ENCODE peak calls at places on chromosomes 1 and 21, in four cellular contexts. One of them, this sample, is unnamed.

GRCh38 chr1:64963466-64963865 is 2.9 kb downstream of the JAK1 start:
- DNase-seq in breast epithelium: no peak
- DNase-seq in MM.1S: no peak
- DNase-seq in Panc1: no peak
- DNase-seq in this sample: no peak

GRCh38 chr1:234980224-234980656 is 148.4 kb downstream of the TOMM20 start:
- DNase-seq in breast epithelium: no peak
- DNase-seq in MM.1S: no peak
- DNase-seq in Panc1: no peak
- DNase-seq in this sample: no peak

GRCh38 chr1:64366821-64367220 is 103.1 kb upstream of the CACHD1 start:
- DNase-seq in breast epithelium: no peak
- DNase-seq in MM.1S: no peak
- DNase-seq in Panc1: no peak
- DNase-seq in this sample: no peak

GRCh38 chr1:115184260-115184950 is 95.1 kb upstream of the TSPAN2 start:
- DNase-seq in Panc1: no peak
- DNase-seq in MM.1S: no peak
- DNase-seq in breast epithelium: no peak
- DNase-seq in this sample: no peak

GRCh38 chr21:36321325-36322082 is 1.5 kb downstream of the MORC3 start:
- DNase-seq in breast epithelium: no peak
- DNase-seq in Panc1: no peak
- DNase-seq in MM.1S: no peak
- DNase-seq in this sample: no peak

GRCh38 chr1:62493656-62494055 is 56.8 kb downstream of the USP1 start:
- DNase-seq in breast epithelium: no peak
- DNase-seq in MM.1S: no peak
- DNase-seq in Panc1: no peak
- DNase-seq in this sample: no peak

GRCh38 chr1:7780976-7781375 is 3.1 kb upstream of the PER3 start:
- DNase-seq in breast epithelium: no peak
- DNase-seq in Panc1: no peak
- DNase-seq in MM.1S: no peak
- DNase-seq in this sample: no peak

GRCh38 chr1:118933051-118933781 is 54.9 kb downstream of the TBX15 start:
- DNase-seq in breast epithelium: no peak
- DNase-seq in MM.1S: no peak
- DNase-seq in Panc1: no peak
- DNase-seq in this sample: no peak

GRCh38 chr1:200960948-200961340 is 62.6 kb downstream of the KIF21B start:
- DNase-seq in MM.1S: no peak
- DNase-seq in Panc1: no peak
- DNase-seq in breast epithelium: no peak
- DNase-seq in this sample: no peak

GRCh38 chr1:68185743-68186142 is 46.6 kb downstream of the WLS start:
- DNase-seq in breast epithelium: no peak
- DNase-seq in Panc1: no peak
- DNase-seq in MM.1S: no peak
- DNase-seq in this sample: no peak

GRCh38 chr1:50232271-50232670 is 123.6 kb downstream of the ELAVL4 start:
- DNase-seq in breast epithelium: no peak
- DNase-seq in Panc1: no peak
- DNase-seq in MM.1S: no peak
- DNase-seq in this sample: no peak

GRCh38 chr1:39699419-39699818 is 8.2 kb upstream of the HPCAL4 start:
- DNase-seq in MM.1S: no peak
- DNase-seq in Panc1: no peak
- DNase-seq in breast epithelium: no peak
- DNase-seq in this sample: no peak

GRCh38 chr1:26913754-26914619 is at the start of gene NR0B2:
- DNase-seq in MM.1S: no peak
- DNase-seq in breast epithelium: no peak
- DNase-seq in Panc1: no peak
- DNase-seq in this sample: no peak
- H3K4me3 ChIP-seq in MM.1S: no peak
- H3K4me3 ChIP-seq in breast epithelium: no peak
- H3K4me3 ChIP-seq in Panc1: peak
- H3K4me3 ChIP-seq in this sample: no peak

DNA sequence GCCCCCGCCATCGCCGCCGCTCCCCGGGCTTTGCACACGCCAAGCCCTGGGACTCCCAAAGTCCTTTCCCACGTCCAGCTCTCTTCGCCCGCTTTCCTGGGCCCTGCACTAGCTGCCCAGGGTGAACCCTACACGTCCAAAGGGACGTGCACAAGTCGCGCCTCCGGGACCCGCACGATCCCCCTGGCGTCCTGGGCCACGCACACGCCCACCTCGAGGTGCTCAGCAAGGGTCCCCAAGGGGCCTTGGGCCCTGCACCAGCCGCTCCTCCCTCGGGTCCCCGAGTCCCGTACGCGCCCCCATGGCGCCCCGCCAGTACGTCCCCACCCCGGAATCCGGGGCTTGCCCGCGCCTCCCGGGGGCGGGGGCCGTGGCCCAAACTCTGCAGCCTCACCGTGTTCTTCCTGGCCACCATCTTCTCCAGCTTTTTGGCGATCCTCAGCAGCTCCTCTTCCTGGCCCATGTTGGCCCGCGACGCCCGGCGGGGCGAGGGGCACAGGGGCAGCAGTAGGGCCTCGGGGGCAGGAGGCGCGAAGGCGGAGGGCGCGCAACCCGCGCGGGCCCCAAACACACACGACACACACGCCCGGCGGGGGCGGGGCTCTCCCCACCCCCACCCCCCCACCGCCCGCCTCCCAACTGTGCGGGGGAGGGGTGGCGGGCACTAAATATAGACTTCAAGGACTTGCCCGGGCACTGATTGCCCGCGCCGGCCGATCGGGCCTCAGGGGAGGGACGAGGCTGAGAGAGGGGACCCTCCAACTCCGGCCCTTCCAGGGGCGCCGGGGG is at the start of gene TCEA3:
- DNase-seq in breast epithelium: no peak
- DNase-seq in Panc1: no peak
- DNase-seq in MM.1S: no peak
- DNase-seq in this sample: no peak
- TF ChIP-seq CTCF in breast epithelium: no peak
- TF ChIP-seq CTCF in Panc1: no peak
- TF ChIP-seq CTCF in MM.1S: no peak
- TF ChIP-seq CTCF in this sample: no peak

GRCh38 chr1:110004583-110004982 is 20.0 kb downstream of the AHCYL1 start:
- DNase-seq in MM.1S: no peak
- DNase-seq in Panc1: no peak
- DNase-seq in breast epithelium: no peak
- DNase-seq in this sample: no peak
- H3K4me3 ChIP-seq in MM.1S: no peak
- H3K4me3 ChIP-seq in Panc1: no peak
- H3K4me3 ChIP-seq in breast epithelium: peak
- H3K4me3 ChIP-seq in this sample: no peak

GRCh38 chr1:25905680-25906643 is at the start of gene STMN1:
- DNase-seq in Panc1: no peak
- DNase-seq in breast epithelium: peak
- DNase-seq in MM.1S: peak
- DNase-seq in this sample: no peak
- TF ChIP-seq CTCF in Panc1: no peak
- TF ChIP-seq CTCF in breast epithelium: no peak
- TF ChIP-seq CTCF in MM.1S: no peak
- TF ChIP-seq CTCF in this sample: no peak

DNA sequence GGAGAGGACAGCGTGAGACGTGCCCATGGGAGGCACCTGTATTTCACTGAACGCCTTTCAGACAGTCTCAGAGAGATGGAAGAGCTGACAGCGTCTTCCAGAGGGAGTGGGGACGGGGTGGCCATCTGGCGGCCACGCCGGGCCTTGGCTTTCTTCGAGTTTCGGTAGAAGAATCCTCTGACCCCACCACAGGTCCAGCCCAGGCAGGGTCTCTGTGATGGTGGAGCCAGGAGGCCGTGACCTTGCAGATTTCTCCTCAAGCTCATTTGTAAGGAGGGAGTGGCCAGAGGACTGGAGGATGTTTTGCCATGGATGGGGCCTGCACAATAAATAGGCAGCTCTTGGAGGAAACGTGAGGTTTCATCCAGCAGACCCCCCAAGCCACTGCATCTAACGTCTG is 47.5 kb upstream of the ADARB1 start:
- DNase-seq in MM.1S: no peak
- DNase-seq in breast epithelium: peak
- DNase-seq in Panc1: no peak
- DNase-seq in this sample: no peak
- H3K4me3 ChIP-seq in MM.1S: no peak
- H3K4me3 ChIP-seq in breast epithelium: no peak
- H3K4me3 ChIP-seq in Panc1: no peak
- H3K4me3 ChIP-seq in this sample: no peak

GRCh38 chr21:30206551-30207251 is 9.2 kb downstream of the CLDN8 start:
- DNase-seq in Panc1: no peak
- DNase-seq in MM.1S: no peak
- DNase-seq in breast epithelium: no peak
- DNase-seq in this sample: no peak

GRCh38 chr21:30207252-30207579 is 8.7 kb downstream of the CLDN8 start:
- DNase-seq in MM.1S: no peak
- DNase-seq in Panc1: no peak
- DNase-seq in breast epithelium: no peak
- DNase-seq in this sample: no peak

GRCh38 chr21:30209571-30209970 is 6.3 kb downstream of the CLDN8 start:
- DNase-seq in MM.1S: no peak
- DNase-seq in Panc1: no peak
- DNase-seq in breast epithelium: no peak
- DNase-seq in this sample: no peak
- TF ChIP-seq CTCF in MM.1S: no peak
- TF ChIP-seq CTCF in Panc1: no peak
- TF ChIP-seq CTCF in breast epithelium: no peak
- TF ChIP-seq CTCF in this sample: no peak

GRCh38 chr1:178537445-178538090 is 24.7 kb downstream of the TEX35 start:
- DNase-seq in MM.1S: no peak
- DNase-seq in breast epithelium: no peak
- DNase-seq in Panc1: no peak
- DNase-seq in this sample: no peak
- H3K4me3 ChIP-seq in MM.1S: no peak
- H3K4me3 ChIP-seq in breast epithelium: no peak
- H3K4me3 ChIP-seq in Panc1: peak
- H3K4me3 ChIP-seq in this sample: no peak

GRCh38 chr21:31476551-31477120 is 132.6 kb upstream of the TIAM1 start:
- DNase-seq in MM.1S: no peak
- DNase-seq in Panc1: no peak
- DNase-seq in breast epithelium: no peak
- DNase-seq in this sample: no peak
- TF ChIP-seq CTCF in MM.1S: no peak
- TF ChIP-seq CTCF in Panc1: no peak
- TF ChIP-seq CTCF in breast epithelium: no peak
- TF ChIP-seq CTCF in this sample: no peak

GRCh38 chr1:229229137-229229720 is 41.7 kb upstream of the RAB4A start:
- DNase-seq in Panc1: no peak
- DNase-seq in MM.1S: no peak
- DNase-seq in breast epithelium: peak
- DNase-seq in this sample: no peak
- H3K4me3 ChIP-seq in Panc1: peak
- H3K4me3 ChIP-seq in MM.1S: no peak
- H3K4me3 ChIP-seq in breast epithelium: peak
- H3K4me3 ChIP-seq in this sample: no peak

GRCh38 chr1:227915564-227916553 is 31.9 kb downstream of the WNT9A start:
- DNase-seq in Panc1: no peak
- DNase-seq in breast epithelium: no peak
- DNase-seq in MM.1S: no peak
- DNase-seq in this sample: no peak

GRCh38 chr1:227913446-227913968 is 34.2 kb downstream of the WNT9A start:
- DNase-seq in Panc1: no peak
- DNase-seq in breast epithelium: no peak
- DNase-seq in MM.1S: no peak
- DNase-seq in this sample: no peak

GRCh38 chr1:227913969-227914791 is 33.6 kb downstream of the WNT9A start:
- DNase-seq in Panc1: no peak
- DNase-seq in MM.1S: no peak
- DNase-seq in breast epithelium: no peak
- DNase-seq in this sample: no peak

GRCh38 chr1:227916655-227917054 is 31.1 kb downstream of the WNT9A start:
- DNase-seq in MM.1S: no peak
- DNase-seq in breast epithelium: no peak
- DNase-seq in Panc1: no peak
- DNase-seq in this sample: no peak

GRCh38 chr1:227914801-227915563 is 32.8 kb downstream of the WNT9A start:
- DNase-seq in breast epithelium: no peak
- DNase-seq in Panc1: no peak
- DNase-seq in MM.1S: no peak
- DNase-seq in this sample: no peak
- TF ChIP-seq CTCF in breast epithelium: no peak
- TF ChIP-seq CTCF in Panc1: no peak
- TF ChIP-seq CTCF in MM.1S: no peak
- TF ChIP-seq CTCF in this sample: no peak

This sample was measured in LNCaP clone FGC.